ENCODE peak calls at places on chromosomes 4 and X, in ten cellular contexts. D is dorsolateral prefrontal cortex, N is cardiac fibroblast, O is osteoblast, B is breast epithelium, G is GM12864, V is uterus, I is AG04449, C is osteocyte, H is fibroblast of lung. U is an unnamed sample.

GRCh38 chr4:84258905-84259830 is 239.9 kb downstream of the NKX6-1 start:
- DNase-seq in D (no peak), N (peak; percentile 47), O (no peak), B (no peak), G (no peak), V (no peak), I (no peak), C (no peak), H (peak; percentile 19), U (no peak)

GRCh38 chr4:65018313-65018712 is 609.1 kb upstream of the TECRL start:
- DNase-seq in D (no peak), N (no peak), O (no peak), B (no peak), G (no peak), V (no peak), I (no peak), C (no peak), H (no peak), U (no peak)

GRCh38 chr4:41471126-41471665 is 66.8 kb upstream of the LIMCH1 start:
- DNase-seq in D (no peak), N (no peak), O (no peak), B (no peak), G (no peak), V (no peak), I (no peak), C (no peak), H (no peak), U (no peak)

GRCh38 chrX:40933132-40934078 is 151.8 kb upstream of the USP9X start:
- DNase-seq in D (no peak), N (peak; percentile 62), O (peak; percentile 88), B (no peak), G (no peak), V (no peak), I (no peak), C (no peak), H (peak; percentile 68), U (no peak)

GRCh38 chrX:115940348-115940747 is 230.2 kb upstream of the AGTR2 start:
- DNase-seq in D (no peak), N (no peak), O (no peak), B (no peak), G (no peak), V (no peak), I (no peak), C (no peak), H (no peak), U (no peak)

GRCh38 chr4:143335979-143336827 is 473 bp upstream of the GAB1 start:
- DNase-seq in D (peak; percentile 80), N (peak; percentile 88), O (peak; percentile 94), B (peak; percentile 88), G (no peak), V (peak; percentile 93), I (peak; percentile 41), C (peak; percentile 95), H (peak; percentile 94), U (peak; percentile 73)

GRCh38 chrX:131763674-131764073 is 219.8 kb downstream of the OR13H1 start:
- DNase-seq in D (peak; percentile 69), N (no peak), O (no peak), B (no peak), G (no peak), V (peak; percentile 82), I (no peak), C (peak; percentile 64), H (no peak), U (no peak)

GRCh38 chr4:122083971-122084370 is 68.2 kb upstream of the BLTP1 start:
- DNase-seq in D (no peak), N (no peak), O (no peak), B (no peak), G (no peak), V (no peak), I (no peak), C (no peak), H (no peak), U (no peak)

GRCh38 chrX:69424161-69424560 is 80.0 kb upstream of the NALF2 start:
- DNase-seq in D (no peak), N (peak; percentile 19), O (peak; percentile 34), B (no peak), G (no peak), V (no peak), I (no peak), C (no peak), H (peak; percentile 11), U (no peak)

GRCh38 chrX:54785901-54786300 is 12.2 kb downstream of the ITIH6 start:
- DNase-seq in D (no peak), N (peak; percentile 14), O (no peak), B (no peak), G (no peak), V (no peak), I (no peak), C (no peak), H (no peak), U (no peak)

GRCh38 chr4:79623125-79623905 is 215.3 kb upstream of the GK2 start:
- DNase-seq in D (peak; percentile 59), N (peak; percentile 12), O (no peak), B (no peak), G (no peak), V (peak; percentile 16), I (no peak), C (no peak), H (peak; percentile 51), U (no peak)

GRCh38 chr4:6894086-6894478 is 15.5 kb upstream of the TBC1D14 start:
- DNase-seq in D (no peak), N (no peak), O (no peak), B (no peak), G (no peak), V (no peak), I (no peak), C (no peak), H (no peak), U (no peak)

GRCh38 chr4:6893449-6894085 is 16.1 kb upstream of the TBC1D14 start:
- DNase-seq in D (no peak), N (no peak), O (peak; percentile 75), B (no peak), G (no peak), V (peak; percentile 9), I (no peak), C (no peak), H (peak; percentile 78), U (no peak)

GRCh38 chr4:6891436-6892170 is 18.0 kb upstream of the TBC1D14 start:
- DNase-seq in D (no peak), N (peak; percentile 45), O (peak; percentile 89), B (no peak), G (no peak), V (no peak), I (no peak), C (no peak), H (no peak), U (no peak)

GRCh38 chr4:6892909-6893202 is 16.8 kb upstream of the TBC1D14 start:
- DNase-seq in D (no peak), N (no peak), O (no peak), B (no peak), G (no peak), V (peak; percentile 6), I (no peak), C (no peak), H (no peak), U (no peak)

GRCh38 chr4:6892190-6892908 is 17.3 kb upstream of the TBC1D14 start:
- DNase-seq in D (no peak), N (peak; percentile 65), O (peak; percentile 93), B (no peak), G (no peak), V (peak; percentile 34), I (no peak), C (no peak), H (peak; percentile 71), U (no peak)
- TF ChIP-seq CTCF in D (peak; percentile 22), N (no peak), O (no peak), B (no peak), G (no peak), V (no peak), I (peak; percentile 7), C (peak; percentile 36), H (peak; percentile 37), U (no peak)

GRCh38 chr4:26995316-26995715 is 134.7 kb downstream of the STIM2 start:
- DNase-seq in D (no peak), N (no peak), O (no peak), B (no peak), G (no peak), V (no peak), I (no peak), C (no peak), H (no peak), U (no peak)
- TF ChIP-seq CTCF in D (no peak), N (no peak), O (no peak), B (no peak), G (no peak), V (no peak), I (no peak), C (no peak), H (no peak), U (no peak)

GRCh38 chr4:21467551-21467950 is 481.0 kb downstream of the KCNIP4 start:
- DNase-seq in D (no peak), N (no peak), O (no peak), B (no peak), G (no peak), V (no peak), I (no peak), C (no peak), H (no peak), U (no peak)

GRCh38 chr4:21470531-21470930 is 478.0 kb downstream of the KCNIP4 start:
- DNase-seq in D (no peak), N (peak; percentile 55), O (no peak), B (no peak), G (no peak), V (no peak), I (no peak), C (no peak), H (peak; percentile 78), U (no peak)

GRCh38 chr4:21474195-21474594 is 474.4 kb downstream of the KCNIP4 start:
- DNase-seq in D (no peak), N (no peak), O (peak; percentile 6), B (no peak), G (no peak), V (no peak), I (no peak), C (no peak), H (no peak), U (no peak)

DNA sequence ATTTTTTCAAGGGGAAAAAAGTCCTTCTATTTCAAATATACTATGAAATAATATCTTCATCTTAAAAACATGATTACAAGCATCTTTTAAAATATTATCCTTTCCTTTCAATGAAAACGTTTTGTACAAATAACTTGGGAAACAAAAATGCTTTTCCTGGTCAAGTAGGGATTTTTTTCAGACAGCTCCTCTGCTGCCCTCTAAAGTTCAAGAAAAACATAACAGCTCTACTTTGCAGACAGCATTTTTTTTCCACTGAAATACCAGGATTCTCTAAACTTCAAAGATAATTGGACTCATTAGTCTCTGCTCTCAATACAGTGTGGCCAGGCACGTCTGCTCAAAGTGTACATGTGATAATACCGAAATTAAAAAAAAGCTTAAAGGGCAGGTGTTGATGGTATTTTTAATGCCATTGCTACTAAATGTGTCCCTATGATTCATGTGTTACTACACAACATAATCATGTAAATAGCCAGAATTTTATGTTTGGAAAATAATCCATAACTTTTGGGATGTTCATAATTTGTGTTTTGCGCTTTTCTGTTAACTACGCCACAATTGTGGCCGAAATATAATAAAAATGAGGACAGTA is 479.0 kb downstream of the KCNIP4 start:
- DNase-seq in D (no peak), N (peak; percentile 43), O (no peak), B (no peak), G (no peak), V (no peak), I (no peak), C (no peak), H (peak; percentile 38), U (no peak)
- TF ChIP-seq CTCF in D (peak; percentile 75), N (peak; percentile 52), O (peak; percentile 35), B (no peak), G (peak; percentile 32), V (peak; percentile 47), I (peak; percentile 7), C (peak; percentile 64), H (peak; percentile 60), U (peak; percentile 72)

GRCh38 chr4:158710814-158711213 is 12.4 kb downstream of the PPID start:
- DNase-seq in D (no peak), N (peak; percentile 21), O (no peak), B (no peak), G (no peak), V (no peak), I (no peak), C (no peak), H (peak; percentile 18), U (no peak)
- TF ChIP-seq CTCF in D (peak; percentile 12), N (peak; percentile 10), O (peak; percentile 49), B (no peak), G (peak; percentile 17), V (no peak), I (peak; percentile 39), C (peak; percentile 36), H (peak; percentile 19), U (peak; percentile 9)

U was measured in progenitor cell of endocrine pancreas.